ENCODE peak calls at places on chromosomes 16 and 17, in nine cellular contexts. E is upper lobe of left lung, L is GM03348, I is GM12891, V is neural crest cell, C is hypothalamus, H is NCI-H2171 treated with DMSO at 0.1 percent for 48 hours, K is T-helper 1 cell, Y is NCI-H1105. U is an unnamed sample.

GRCh38 chr17:27888945-27889344 is 4.2 kb downstream of the LYRM9 start:
- DNase-seq in E (no peak), L (no peak), I (no peak), V (no peak), C (no peak), H (no peak), K (no peak), Y (no peak), U (no peak)

GRCh38 chr17:559699-560378 is 154.8 kb downstream of the VPS53 start:
- DNase-seq in E (no peak), L (peak), I (no peak), V (no peak), C (no peak), H (no peak), K (no peak), Y (no peak), U (peak)

GRCh38 chr17:42980274-42980765 is at the start of gene RUNDC1:
- DNase-seq in E (peak), L (peak), I (peak), V (peak), C (peak), H (peak), K (peak), Y (peak), U (peak)

GRCh38 chr17:17075037-17075755 is 32.9 kb downstream of the MPRIP start:
- DNase-seq in E (no peak), L (peak), I (no peak), V (no peak), C (no peak), H (no peak), K (no peak), Y (no peak), U (peak)

GRCh38 chr16:29820271-29820701 is at the start of gene MVP:
- DNase-seq in E (peak), L (peak), I (peak), V (no peak), C (peak), H (peak), K (no peak), Y (no peak), U (peak)

GRCh38 chr16:64236351-64236750 is 885.5 kb downstream of the CDH11 start:
- DNase-seq in E (no peak), L (no peak), I (no peak), V (no peak), C (no peak), H (no peak), K (no peak), Y (no peak), U (peak)

GRCh38 chr17:4559851-4560820 is at the start of gene GGT6:
- DNase-seq in E (no peak), L (no peak), I (no peak), V (no peak), C (no peak), H (peak), K (no peak), Y (peak), U (no peak)

GRCh38 chr16:31344712-31345111 is 10.3 kb upstream of the ITGAX start:
- DNase-seq in E (no peak), L (no peak), I (no peak), V (no peak), C (no peak), H (no peak), K (no peak), Y (no peak), U (no peak)

GRCh38 chr17:7875804-7876203 is 12.8 kb upstream of the CHD3 start:
- DNase-seq in E (no peak), L (no peak), I (no peak), V (no peak), C (no peak), H (no peak), K (no peak), Y (no peak), U (no peak)

GRCh38 chr17:10613775-10614513 is 43.2 kb downstream of the MYH3 start:
- DNase-seq in E (no peak), L (peak), I (no peak), V (no peak), C (no peak), H (no peak), K (no peak), Y (no peak), U (peak)

U was measured in fibroblast of lung.